ENCODE peak calls at places on chromosomes 1 and 21, in eight cellular contexts. One of them, this sample, is unnamed.

GRCh38 chr1:20187103-20187812 is 940 bp upstream of the PLA2G2C start:
- DNase-seq in Kasumi-1: no peak
- DNase-seq in nephron progenitor cell: no peak
- DNase-seq in fibroblast of pulmonary artery: no peak
- DNase-seq in GM19239: no peak
- DNase-seq in T-helper 2 cell: peak
- DNase-seq in stromal cell of bone marrow: no peak
- DNase-seq in psoas muscle: no peak
- DNase-seq in this sample: no peak

GRCh38 chr1:68217060-68217554 is 15.2 kb downstream of the WLS start:
- DNase-seq in fibroblast of pulmonary artery: no peak
- DNase-seq in Kasumi-1: no peak
- DNase-seq in stromal cell of bone marrow: no peak
- DNase-seq in GM19239: no peak
- DNase-seq in T-helper 2 cell: no peak
- DNase-seq in nephron progenitor cell: no peak
- DNase-seq in psoas muscle: no peak
- DNase-seq in this sample: no peak

GRCh38 chr1:199843856-199844255 is 183.7 kb upstream of the NR5A2 start:
- DNase-seq in T-helper 2 cell: no peak
- DNase-seq in fibroblast of pulmonary artery: peak
- DNase-seq in GM19239: no peak
- DNase-seq in Kasumi-1: no peak
- DNase-seq in nephron progenitor cell: no peak
- DNase-seq in stromal cell of bone marrow: no peak
- DNase-seq in psoas muscle: no peak
- DNase-seq in this sample: no peak

GRCh38 chr1:56094168-56094567 is 485.2 kb downstream of the PLPP3 start:
- DNase-seq in fibroblast of pulmonary artery: peak
- DNase-seq in Kasumi-1: no peak
- DNase-seq in nephron progenitor cell: no peak
- DNase-seq in T-helper 2 cell: no peak
- DNase-seq in psoas muscle: no peak
- DNase-seq in GM19239: no peak
- DNase-seq in stromal cell of bone marrow: no peak
- DNase-seq in this sample: no peak

GRCh38 chr1:163870666-163871065 is 548.9 kb downstream of the NUF2 start:
- DNase-seq in nephron progenitor cell: no peak
- DNase-seq in T-helper 2 cell: no peak
- DNase-seq in Kasumi-1: no peak
- DNase-seq in stromal cell of bone marrow: no peak
- DNase-seq in fibroblast of pulmonary artery: peak
- DNase-seq in GM19239: no peak
- DNase-seq in psoas muscle: no peak
- DNase-seq in this sample: no peak

GRCh38 chr1:225691377-225691776 is 38.5 kb upstream of the ENAH start:
- DNase-seq in Kasumi-1: no peak
- DNase-seq in fibroblast of pulmonary artery: peak
- DNase-seq in nephron progenitor cell: no peak
- DNase-seq in stromal cell of bone marrow: no peak
- DNase-seq in psoas muscle: no peak
- DNase-seq in GM19239: no peak
- DNase-seq in T-helper 2 cell: no peak
- DNase-seq in this sample: no peak

GRCh38 chr1:202926578-202927491 is at the start of gene KLHL12:
- DNase-seq in nephron progenitor cell: peak
- DNase-seq in T-helper 2 cell: peak
- DNase-seq in psoas muscle: peak
- DNase-seq in stromal cell of bone marrow: peak
- DNase-seq in Kasumi-1: peak
- DNase-seq in GM19239: peak
- DNase-seq in fibroblast of pulmonary artery: peak
- DNase-seq in this sample: peak

GRCh38 chr1:106268070-106268469 is 788.4 kb upstream of the PRMT6 start:
- DNase-seq in psoas muscle: no peak
- DNase-seq in GM19239: no peak
- DNase-seq in nephron progenitor cell: peak
- DNase-seq in T-helper 2 cell: no peak
- DNase-seq in Kasumi-1: peak
- DNase-seq in stromal cell of bone marrow: no peak
- DNase-seq in fibroblast of pulmonary artery: peak
- DNase-seq in this sample: peak

GRCh38 chr1:208203127-208203847 is 40.9 kb downstream of the PLXNA2 start:
- DNase-seq in psoas muscle: peak
- DNase-seq in GM19239: no peak
- DNase-seq in Kasumi-1: no peak
- DNase-seq in T-helper 2 cell: no peak
- DNase-seq in stromal cell of bone marrow: peak
- DNase-seq in nephron progenitor cell: no peak
- DNase-seq in fibroblast of pulmonary artery: peak
- DNase-seq in this sample: no peak

GRCh38 chr1:237012789-237013383 is 8.6 kb upstream of the MT1HL1 start:
- DNase-seq in nephron progenitor cell: no peak
- DNase-seq in fibroblast of pulmonary artery: peak
- DNase-seq in stromal cell of bone marrow: no peak
- DNase-seq in GM19239: no peak
- DNase-seq in Kasumi-1: no peak
- DNase-seq in T-helper 2 cell: no peak
- DNase-seq in psoas muscle: no peak
- DNase-seq in this sample: no peak

GRCh38 chr1:97893844-97894243 is 27.0 kb downstream of the DPYD start:
- DNase-seq in GM19239: no peak
- DNase-seq in Kasumi-1: no peak
- DNase-seq in psoas muscle: no peak
- DNase-seq in fibroblast of pulmonary artery: no peak
- DNase-seq in nephron progenitor cell: no peak
- DNase-seq in T-helper 2 cell: no peak
- DNase-seq in stromal cell of bone marrow: no peak
- DNase-seq in this sample: no peak

GRCh38 chr1:224175615-224176014 is 7.4 kb upstream of the DEGS1 start:
- DNase-seq in psoas muscle: peak
- DNase-seq in T-helper 2 cell: peak
- DNase-seq in fibroblast of pulmonary artery: no peak
- DNase-seq in stromal cell of bone marrow: no peak
- DNase-seq in Kasumi-1: no peak
- DNase-seq in GM19239: no peak
- DNase-seq in nephron progenitor cell: peak
- DNase-seq in this sample: no peak

GRCh38 chr1:202692959-202693555 is 17.2 kb downstream of the SYT2 start:
- DNase-seq in T-helper 2 cell: peak
- DNase-seq in fibroblast of pulmonary artery: peak
- DNase-seq in stromal cell of bone marrow: peak
- DNase-seq in nephron progenitor cell: peak
- DNase-seq in Kasumi-1: peak
- DNase-seq in GM19239: peak
- DNase-seq in psoas muscle: peak
- DNase-seq in this sample: peak

GRCh38 chr1:85577421-85578320 is 2.9 kb upstream of the CCN1 start:
- DNase-seq in Kasumi-1: no peak
- DNase-seq in fibroblast of pulmonary artery: peak
- DNase-seq in psoas muscle: peak
- DNase-seq in T-helper 2 cell: peak
- DNase-seq in nephron progenitor cell: peak
- DNase-seq in stromal cell of bone marrow: peak
- DNase-seq in GM19239: no peak
- DNase-seq in this sample: no peak

GRCh38 chr21:15686506-15686905 is 43.3 kb upstream of the USP25 start:
- DNase-seq in stromal cell of bone marrow: no peak
- DNase-seq in Kasumi-1: peak
- DNase-seq in psoas muscle: no peak
- DNase-seq in GM19239: no peak
- DNase-seq in fibroblast of pulmonary artery: no peak
- DNase-seq in nephron progenitor cell: no peak
- DNase-seq in T-helper 2 cell: no peak
- DNase-seq in this sample: no peak

GRCh38 chr1:24203404-24203803 is 16.3 kb upstream of the IFNLR1 start:
- DNase-seq in psoas muscle: no peak
- DNase-seq in stromal cell of bone marrow: no peak
- DNase-seq in fibroblast of pulmonary artery: no peak
- DNase-seq in GM19239: peak
- DNase-seq in Kasumi-1: no peak
- DNase-seq in T-helper 2 cell: peak
- DNase-seq in nephron progenitor cell: no peak
- DNase-seq in this sample: peak

GRCh38 chr1:2382621-2383361 is 8.6 kb downstream of the MORN1 start:
- DNase-seq in T-helper 2 cell: no peak
- DNase-seq in Kasumi-1: no peak
- DNase-seq in nephron progenitor cell: peak
- DNase-seq in GM19239: peak
- DNase-seq in stromal cell of bone marrow: no peak
- DNase-seq in fibroblast of pulmonary artery: peak
- DNase-seq in psoas muscle: no peak
- DNase-seq in this sample: peak

GRCh38 chr1:13754510-13755103 is 54.6 kb downstream of the PRDM2 start:
- DNase-seq in GM19239: no peak
- DNase-seq in stromal cell of bone marrow: no peak
- DNase-seq in psoas muscle: no peak
- DNase-seq in Kasumi-1: no peak
- DNase-seq in nephron progenitor cell: no peak
- DNase-seq in fibroblast of pulmonary artery: no peak
- DNase-seq in T-helper 2 cell: no peak
- DNase-seq in this sample: no peak

GRCh38 chr1:30034627-30035521 is 688.5 kb downstream of the MATN1 start:
- DNase-seq in stromal cell of bone marrow: no peak
- DNase-seq in psoas muscle: no peak
- DNase-seq in T-helper 2 cell: no peak
- DNase-seq in GM19239: no peak
- DNase-seq in Kasumi-1: no peak
- DNase-seq in fibroblast of pulmonary artery: peak
- DNase-seq in nephron progenitor cell: no peak
- DNase-seq in this sample: no peak

GRCh38 chr1:15508700-15509487 is 15.1 kb downstream of the CASP9 start:
- DNase-seq in nephron progenitor cell: no peak
- DNase-seq in fibroblast of pulmonary artery: no peak
- DNase-seq in Kasumi-1: no peak
- DNase-seq in psoas muscle: no peak
- DNase-seq in T-helper 2 cell: no peak
- DNase-seq in GM19239: no peak
- DNase-seq in stromal cell of bone marrow: no peak
- DNase-seq in this sample: peak

GRCh38 chr21:26798856-26799751 is 46.1 kb downstream of the ADAMTS1 start:
- DNase-seq in fibroblast of pulmonary artery: no peak
- DNase-seq in Kasumi-1: no peak
- DNase-seq in psoas muscle: no peak
- DNase-seq in T-helper 2 cell: no peak
- DNase-seq in nephron progenitor cell: no peak
- DNase-seq in GM19239: no peak
- DNase-seq in stromal cell of bone marrow: no peak
- DNase-seq in this sample: no peak

GRCh38 chr21:8991088-8991907 is 1530.1 kb upstream of the TPTE start:
- DNase-seq in nephron progenitor cell: no peak
- DNase-seq in fibroblast of pulmonary artery: no peak
- DNase-seq in T-helper 2 cell: no peak
- DNase-seq in GM19239: no peak
- DNase-seq in Kasumi-1: no peak
- DNase-seq in stromal cell of bone marrow: no peak
- DNase-seq in psoas muscle: no peak
- DNase-seq in this sample: peak

GRCh38 chr1:36905941-36906340 is 128.4 kb downstream of the GRIK3 start:
- DNase-seq in stromal cell of bone marrow: no peak
- DNase-seq in nephron progenitor cell: no peak
- DNase-seq in psoas muscle: no peak
- DNase-seq in Kasumi-1: no peak
- DNase-seq in GM19239: no peak
- DNase-seq in fibroblast of pulmonary artery: no peak
- DNase-seq in T-helper 2 cell: no peak
- DNase-seq in this sample: no peak

GRCh38 chr1:66294692-66295384 is 239.1 kb upstream of the SGIP1 start:
- DNase-seq in stromal cell of bone marrow: no peak
- DNase-seq in nephron progenitor cell: no peak
- DNase-seq in T-helper 2 cell: no peak
- DNase-seq in Kasumi-1: no peak
- DNase-seq in psoas muscle: no peak
- DNase-seq in fibroblast of pulmonary artery: peak
- DNase-seq in GM19239: no peak
- DNase-seq in this sample: no peak

GRCh38 chr1:61083014-61083798 is 845 bp downstream of the NFIA start:
- DNase-seq in stromal cell of bone marrow: no peak
- DNase-seq in Kasumi-1: no peak
- DNase-seq in nephron progenitor cell: peak
- DNase-seq in T-helper 2 cell: peak
- DNase-seq in GM19239: no peak
- DNase-seq in psoas muscle: peak
- DNase-seq in fibroblast of pulmonary artery: no peak
- DNase-seq in this sample: peak

GRCh38 chr1:10538608-10539355 is 64.0 kb downstream of the PEX14 start:
- DNase-seq in T-helper 2 cell: peak
- DNase-seq in psoas muscle: no peak
- DNase-seq in Kasumi-1: no peak
- DNase-seq in stromal cell of bone marrow: no peak
- DNase-seq in nephron progenitor cell: no peak
- DNase-seq in fibroblast of pulmonary artery: peak
- DNase-seq in GM19239: no peak
- DNase-seq in this sample: no peak